ENCODE peak calls at places on chromosomes 7 and 10, in eight cellular contexts. One of them, this sample, is unnamed.

GRCh38 chr7:101154693-101155102 is 422 bp downstream of the AP1S1 start:
- DNase-seq in GM12891: no peak
- DNase-seq in stimulated activated CD4-positive, alpha-beta T cell treated with anti-CD3 and anti-CD28 coated beads, Interleukin-15, amount 100 ng/mL, for 48 hours: no peak
- DNase-seq in GM12865: no peak
- DNase-seq in C1 segment of cervical spinal cord: no peak
- DNase-seq in mesendoderm: no peak
- DNase-seq in activated T-cell treated with anti-CD3 and anti-CD28 coated beads, Interleukin-2, amount 50 U/mL, for 24 hours: peak
- DNase-seq in NCI-H69: peak
- DNase-seq in this sample: no peak

GRCh38 chr10:100998183-100998990 is 1.2 kb upstream of the LZTS2 start:
- DNase-seq in GM12865: peak
- DNase-seq in C1 segment of cervical spinal cord: peak
- DNase-seq in mesendoderm: peak
- DNase-seq in activated T-cell treated with anti-CD3 and anti-CD28 coated beads, Interleukin-2, amount 50 U/mL, for 24 hours: peak
- DNase-seq in GM12891: no peak
- DNase-seq in stimulated activated CD4-positive, alpha-beta T cell treated with anti-CD3 and anti-CD28 coated beads, Interleukin-15, amount 100 ng/mL, for 48 hours: peak
- DNase-seq in NCI-H69: peak
- DNase-seq in this sample: peak

GRCh38 chr10:122674781-122675180 is 24.9 kb downstream of the C10orf120 start:
- DNase-seq in activated T-cell treated with anti-CD3 and anti-CD28 coated beads, Interleukin-2, amount 50 U/mL, for 24 hours: no peak
- DNase-seq in C1 segment of cervical spinal cord: no peak
- DNase-seq in NCI-H69: no peak
- DNase-seq in stimulated activated CD4-positive, alpha-beta T cell treated with anti-CD3 and anti-CD28 coated beads, Interleukin-15, amount 100 ng/mL, for 48 hours: no peak
- DNase-seq in GM12865: no peak
- DNase-seq in mesendoderm: no peak
- DNase-seq in GM12891: no peak
- DNase-seq in this sample: no peak

GRCh38 chr10:98262571-98262970 is 5.4 kb downstream of the LOXL4 start:
- DNase-seq in stimulated activated CD4-positive, alpha-beta T cell treated with anti-CD3 and anti-CD28 coated beads, Interleukin-15, amount 100 ng/mL, for 48 hours: no peak
- DNase-seq in C1 segment of cervical spinal cord: no peak
- DNase-seq in mesendoderm: peak
- DNase-seq in GM12891: no peak
- DNase-seq in GM12865: peak
- DNase-seq in NCI-H69: peak
- DNase-seq in activated T-cell treated with anti-CD3 and anti-CD28 coated beads, Interleukin-2, amount 50 U/mL, for 24 hours: no peak
- DNase-seq in this sample: peak

GRCh38 chr10:49093922-49094321 is 21.4 kb downstream of the VSTM4 start:
- DNase-seq in C1 segment of cervical spinal cord: no peak
- DNase-seq in stimulated activated CD4-positive, alpha-beta T cell treated with anti-CD3 and anti-CD28 coated beads, Interleukin-15, amount 100 ng/mL, for 48 hours: no peak
- DNase-seq in mesendoderm: no peak
- DNase-seq in activated T-cell treated with anti-CD3 and anti-CD28 coated beads, Interleukin-2, amount 50 U/mL, for 24 hours: no peak
- DNase-seq in GM12865: no peak
- DNase-seq in GM12891: no peak
- DNase-seq in NCI-H69: no peak
- DNase-seq in this sample: no peak

GRCh38 chr10:92857904-92858514 is 9.7 kb downstream of the EXOC6 start:
- DNase-seq in stimulated activated CD4-positive, alpha-beta T cell treated with anti-CD3 and anti-CD28 coated beads, Interleukin-15, amount 100 ng/mL, for 48 hours: no peak
- DNase-seq in activated T-cell treated with anti-CD3 and anti-CD28 coated beads, Interleukin-2, amount 50 U/mL, for 24 hours: no peak
- DNase-seq in NCI-H69: no peak
- DNase-seq in GM12891: no peak
- DNase-seq in C1 segment of cervical spinal cord: no peak
- DNase-seq in mesendoderm: no peak
- DNase-seq in GM12865: no peak
- DNase-seq in this sample: no peak

GRCh38 chr7:11831727-11832495 is at the start of gene THSD7A:
- DNase-seq in C1 segment of cervical spinal cord: no peak
- DNase-seq in NCI-H69: peak
- DNase-seq in GM12865: peak
- DNase-seq in mesendoderm: peak
- DNase-seq in GM12891: peak
- DNase-seq in stimulated activated CD4-positive, alpha-beta T cell treated with anti-CD3 and anti-CD28 coated beads, Interleukin-15, amount 100 ng/mL, for 48 hours: no peak
- DNase-seq in activated T-cell treated with anti-CD3 and anti-CD28 coated beads, Interleukin-2, amount 50 U/mL, for 24 hours: peak
- DNase-seq in this sample: peak

GRCh38 chr10:100019824-100020160 is 10.0 kb upstream of the DNMBP start:
- DNase-seq in NCI-H69: no peak
- DNase-seq in stimulated activated CD4-positive, alpha-beta T cell treated with anti-CD3 and anti-CD28 coated beads, Interleukin-15, amount 100 ng/mL, for 48 hours: no peak
- DNase-seq in GM12865: no peak
- DNase-seq in activated T-cell treated with anti-CD3 and anti-CD28 coated beads, Interleukin-2, amount 50 U/mL, for 24 hours: no peak
- DNase-seq in GM12891: no peak
- DNase-seq in C1 segment of cervical spinal cord: no peak
- DNase-seq in mesendoderm: peak
- DNase-seq in this sample: no peak

GRCh38 chr10:93383562-93383981 is 98.6 kb downstream of the MYOF start:
- DNase-seq in C1 segment of cervical spinal cord: peak
- DNase-seq in activated T-cell treated with anti-CD3 and anti-CD28 coated beads, Interleukin-2, amount 50 U/mL, for 24 hours: no peak
- DNase-seq in stimulated activated CD4-positive, alpha-beta T cell treated with anti-CD3 and anti-CD28 coated beads, Interleukin-15, amount 100 ng/mL, for 48 hours: no peak
- DNase-seq in GM12891: no peak
- DNase-seq in GM12865: no peak
- DNase-seq in mesendoderm: peak
- DNase-seq in NCI-H69: peak
- DNase-seq in this sample: peak

GRCh38 chr7:92835851-92836488 is 403 bp downstream of the CDK6 start:
- DNase-seq in GM12891: peak
- DNase-seq in stimulated activated CD4-positive, alpha-beta T cell treated with anti-CD3 and anti-CD28 coated beads, Interleukin-15, amount 100 ng/mL, for 48 hours: no peak
- DNase-seq in GM12865: peak
- DNase-seq in mesendoderm: peak
- DNase-seq in C1 segment of cervical spinal cord: no peak
- DNase-seq in NCI-H69: peak
- DNase-seq in activated T-cell treated with anti-CD3 and anti-CD28 coated beads, Interleukin-2, amount 50 U/mL, for 24 hours: peak
- DNase-seq in this sample: peak

GRCh38 chr10:95756796-95757657 is 1.1 kb downstream of the ENTPD1 start:
- DNase-seq in GM12865: peak
- DNase-seq in NCI-H69: no peak
- DNase-seq in GM12891: no peak
- DNase-seq in stimulated activated CD4-positive, alpha-beta T cell treated with anti-CD3 and anti-CD28 coated beads, Interleukin-15, amount 100 ng/mL, for 48 hours: no peak
- DNase-seq in C1 segment of cervical spinal cord: no peak
- DNase-seq in activated T-cell treated with anti-CD3 and anti-CD28 coated beads, Interleukin-2, amount 50 U/mL, for 24 hours: no peak
- DNase-seq in mesendoderm: no peak
- DNase-seq in this sample: no peak

GRCh38 chr10:61628199-61628874 is 34.4 kb upstream of the CABCOCO1 start:
- DNase-seq in GM12865: no peak
- DNase-seq in activated T-cell treated with anti-CD3 and anti-CD28 coated beads, Interleukin-2, amount 50 U/mL, for 24 hours: no peak
- DNase-seq in stimulated activated CD4-positive, alpha-beta T cell treated with anti-CD3 and anti-CD28 coated beads, Interleukin-15, amount 100 ng/mL, for 48 hours: no peak
- DNase-seq in GM12891: no peak
- DNase-seq in mesendoderm: no peak
- DNase-seq in NCI-H69: no peak
- DNase-seq in C1 segment of cervical spinal cord: no peak
- DNase-seq in this sample: peak